ENCODE peak calls at places on chromosomes 11 and 22, in nine cellular contexts. R is CMK; B is right cardiac atrium; Q is stimulated activated CD4-positive, alpha-beta T cell treated with anti-CD3 and anti-CD28 coated beads, Interleukin-15, amount 100 ng/mL, for 24 hours; I is small intestine; N is ovary; W is NCI-H1092; T is iPS-NIHi11; C is skeletal muscle cell. U is an unnamed sample.

GRCh38 chr11:117205211-117205818 is 6.1 kb downstream of the TAGLN start:
- DNase-seq in R (no peak), I (no peak), C (no peak), W (no peak), B (peak), N (peak), Q (no peak), T (no peak), U (no peak)

GRCh38 chr22:50047346-50047745 is 10.8 kb downstream of the TTLL8 start:
- DNase-seq in Q (no peak), N (no peak), W (no peak), R (no peak), I (no peak), T (no peak), B (peak), C (no peak), U (no peak)

GRCh38 chr22:50532353-50532700 is 2.5 kb upstream of the TYMP start:
- DNase-seq in B (no peak), R (no peak), N (no peak), T (peak), W (no peak), Q (no peak), I (no peak), C (no peak), U (no peak)

GRCh38 chr11:662689-663274 is 25.7 kb downstream of the DRD4 start:
- DNase-seq in Q (peak), I (peak), T (peak), R (no peak), W (no peak), B (peak), C (no peak), N (peak), U (no peak)

GRCh38 chr11:60993611-60994010 is 22.1 kb downstream of the CD6 start:
- DNase-seq in B (no peak), R (no peak), W (no peak), T (no peak), I (no peak), Q (peak), C (no peak), N (no peak), U (no peak)

GRCh38 chr11:66852466-66853241 is 4.2 kb upstream of the LRFN4 start:
- DNase-seq in B (peak), I (no peak), N (peak), Q (no peak), C (no peak), W (no peak), R (no peak), T (no peak), U (no peak)

GRCh38 chr11:48193876-48194275 is 22.7 kb upstream of the OR4B1 start:
- DNase-seq in N (no peak), I (no peak), W (no peak), T (no peak), R (no peak), B (no peak), Q (no peak), C (no peak), U (no peak)

GRCh38 chr22:39117585-39118191 is 20.6 kb downstream of the APOBEC3H start:
- DNase-seq in Q (peak), T (peak), C (peak), W (peak), N (peak), R (no peak), I (peak), B (no peak), U (no peak)

GRCh38 chr11:126751242-126751641 is 249.3 kb downstream of the KIRREL3 start:
- DNase-seq in R (no peak), T (no peak), B (no peak), Q (no peak), N (no peak), W (no peak), I (no peak), C (no peak), U (no peak)

GRCh38 chr11:62497132-62497915 is 49.3 kb downstream of the AHNAK start:
- DNase-seq in R (no peak), B (no peak), Q (peak), N (no peak), C (no peak), W (peak), I (peak), T (peak), U (peak)

GRCh38 chr11:4539603-4540219 is 5.3 kb upstream of the OR52M1 start:
- DNase-seq in N (peak), T (peak), R (no peak), I (peak), C (no peak), Q (peak), B (peak), W (no peak), U (no peak)

GRCh38 chr11:44994753-44995152 is 44.1 kb upstream of the TP53I11 start:
- DNase-seq in T (no peak), I (no peak), B (no peak), N (no peak), R (no peak), C (no peak), Q (no peak), W (no peak), U (no peak)

GRCh38 chr11:46290598-46291309 is 13.3 kb downstream of the CREB3L1 start:
- DNase-seq in I (no peak), B (peak), N (peak), W (no peak), C (peak), Q (no peak), T (peak), R (no peak), U (peak)

GRCh38 chr22:47192651-47193437 is 430.4 kb downstream of the TBC1D22A start:
- DNase-seq in W (no peak), I (peak), C (no peak), R (peak), B (peak), Q (peak), N (peak), T (peak), U (no peak)

GRCh38 chr22:39290724-39291161 is 28.7 kb downstream of the RPL3 start:
- DNase-seq in B (peak), R (no peak), C (no peak), T (peak), W (no peak), N (peak), I (no peak), Q (no peak), U (peak)